ENCODE peak calls at places on chromosomes 3 and 15, in four cellular contexts. O, I, Z and R are unnamed samples.
A peak's percentile ranks its signal among the peaks of the same experiment; 100 is the strongest.

GRCh38 chr3:170869645-170870593 is at the start of gene RPL22L1:
- DNase-seq in Z (peak; percentile 95), O (peak; percentile 95), I (peak; percentile 98), R (peak; percentile 85)

GRCh38 chr3:52483577-52484495 is 11.3 kb upstream of the STAB1 start:
- DNase-seq in I (no peak), O (peak; percentile 67), Z (no peak), R (no peak)

GRCh38 chr15:99749386-99749785 is 16.1 kb upstream of the LYSMD4 start:
- DNase-seq in O (peak; percentile 10), Z (no peak), I (peak; percentile 49), R (no peak)

GRCh38 chr3:52140792-52141191 is 13.4 kb downstream of the POC1A start:
- DNase-seq in Z (no peak), I (no peak), O (no peak), R (no peak)

GRCh38 chr3:115275897-115276296 is 128.8 kb upstream of the ZBTB20 start:
- DNase-seq in Z (no peak), O (no peak), I (no peak), R (no peak)

GRCh38 chr15:62569460-62570404 is 404.6 kb upstream of the C2CD4B start:
- DNase-seq in I (peak; percentile 92), Z (no peak), O (peak; percentile 87), R (no peak)

GRCh38 chr3:56862352-56863062 is 60.8 kb upstream of the ARHGEF3 start:
- DNase-seq in O (peak; percentile 96), Z (no peak), I (peak; percentile 85), R (no peak)

GRCh38 chr3:62135731-62136130 is 237.6 kb downstream of the FEZF2 start:
- DNase-seq in Z (no peak), O (no peak), I (no peak), R (no peak)

GRCh38 chr3:136018876-136019275 is 53.3 kb downstream of the PPP2R3A start:
- DNase-seq in O (no peak), Z (no peak), I (no peak), R (no peak)

GRCh38 chr15:58306591-58307312 is 125.0 kb upstream of the LIPC start:
- DNase-seq in Z (no peak), O (peak; percentile 34), I (no peak), R (no peak)

GRCh38 chr3:141460097-141460704 is 26.6 kb upstream of the RASA2 start:
- DNase-seq in I (peak; percentile 88), O (peak; percentile 74), Z (peak; percentile 93), R (peak; percentile 81)

GRCh38 chr15:36234743-36235142 is 344.7 kb upstream of the CDIN1 start:
- DNase-seq in O (no peak), Z (no peak), I (peak; percentile 63), R (no peak)

GRCh38 chr15:29333261-29333660 is 63.6 kb upstream of the NSMCE3 start:
- DNase-seq in I (no peak), O (no peak), Z (no peak), R (no peak)

GRCh38 chr3:135966349-135966695 is 794 bp downstream of the PPP2R3A start:
- DNase-seq in O (no peak), Z (peak; percentile 65), I (no peak), R (no peak)

GRCh38 chr3:108485146-108485545 is 25.2 kb downstream of the MYH15 start:
- DNase-seq in I (no peak), O (no peak), Z (no peak), R (no peak)

GRCh38 chr3:41095702-41096101 is 103.6 kb upstream of the CTNNB1 start:
- DNase-seq in O (peak; percentile 1), I (no peak), Z (no peak), R (no peak)

GRCh38 chr15:45458746-45459403 is 63.7 kb downstream of the SLC30A4 start:
- DNase-seq in Z (peak; percentile 84), I (peak; percentile 76), O (peak; percentile 30), R (peak; percentile 82)

GRCh38 chr3:14691239-14691638 is 16.3 kb downstream of the C3orf20 start:
- DNase-seq in O (no peak), Z (no peak), I (no peak), R (no peak)

GRCh38 chr3:26558257-26558656 is 64.3 kb upstream of the LRRC3B start:
- DNase-seq in I (no peak), Z (no peak), O (no peak), R (no peak)

DNA sequence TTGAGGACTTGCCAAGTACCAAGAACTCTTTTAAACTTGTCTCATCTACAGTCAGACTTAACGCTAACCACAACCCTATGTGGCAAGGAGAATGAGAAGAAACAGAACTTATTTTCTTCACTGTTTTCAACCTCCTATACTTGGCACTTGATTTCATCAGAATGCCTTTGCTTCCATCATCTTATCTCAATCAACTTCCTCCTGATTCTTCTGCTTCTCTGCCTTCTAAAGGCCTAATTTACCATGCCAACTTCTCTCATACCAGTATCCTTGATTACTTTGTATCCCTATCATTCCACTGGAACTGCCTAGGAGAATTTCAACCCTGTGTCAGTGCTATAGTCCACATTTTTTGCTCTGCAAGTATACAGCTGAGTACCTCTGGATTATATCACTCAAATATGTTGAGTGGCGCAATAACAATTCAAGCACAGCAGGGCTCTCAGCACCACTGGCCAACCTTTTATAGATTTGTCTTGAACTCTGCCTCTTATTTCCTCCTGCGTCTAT is 413.6 kb downstream of the ROBO1 start:
- DNase-seq in Z (no peak), O (no peak), I (no peak), R (no peak)
- H3K4me1 ChIP-seq in Z (no peaks in the 10 kb centered on the region), O (no peaks in the 10 kb centered on the region), I (no peaks in the 10 kb centered on the region), R (no peaks in the 10 kb centered on the region)

DNA sequence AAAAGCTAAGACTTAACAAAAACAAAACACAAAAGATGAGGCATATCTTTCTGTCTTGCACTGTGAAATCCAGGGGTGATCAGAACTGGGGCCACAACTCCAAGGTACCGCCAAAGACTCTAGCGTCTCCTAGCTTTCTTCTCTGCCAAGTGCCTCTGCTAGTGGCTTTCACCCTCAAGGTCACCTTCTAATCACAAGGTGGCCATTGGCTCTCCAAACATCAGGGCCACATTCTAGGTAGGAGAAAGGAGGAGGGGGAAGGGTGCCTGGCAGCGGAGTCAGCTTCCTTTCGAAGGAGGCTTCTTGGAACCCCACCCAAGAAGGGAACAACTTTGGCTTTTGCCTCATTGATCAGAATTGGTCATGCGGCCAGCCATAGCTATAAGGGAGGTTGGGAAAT is 168.8 kb upstream of the SMAD3 start:
- DNase-seq in Z (peak; percentile 3), O (no peak), I (no peak), R (no peak)
- H3K4me1 ChIP-seq in Z (no peaks in the 10 kb centered on the region), O (peaks cover 7% of the 10 kb centered on the region), I (peaks cover 19% of the 10 kb centered on the region), R (no peaks in the 10 kb centered on the region)

DNA sequence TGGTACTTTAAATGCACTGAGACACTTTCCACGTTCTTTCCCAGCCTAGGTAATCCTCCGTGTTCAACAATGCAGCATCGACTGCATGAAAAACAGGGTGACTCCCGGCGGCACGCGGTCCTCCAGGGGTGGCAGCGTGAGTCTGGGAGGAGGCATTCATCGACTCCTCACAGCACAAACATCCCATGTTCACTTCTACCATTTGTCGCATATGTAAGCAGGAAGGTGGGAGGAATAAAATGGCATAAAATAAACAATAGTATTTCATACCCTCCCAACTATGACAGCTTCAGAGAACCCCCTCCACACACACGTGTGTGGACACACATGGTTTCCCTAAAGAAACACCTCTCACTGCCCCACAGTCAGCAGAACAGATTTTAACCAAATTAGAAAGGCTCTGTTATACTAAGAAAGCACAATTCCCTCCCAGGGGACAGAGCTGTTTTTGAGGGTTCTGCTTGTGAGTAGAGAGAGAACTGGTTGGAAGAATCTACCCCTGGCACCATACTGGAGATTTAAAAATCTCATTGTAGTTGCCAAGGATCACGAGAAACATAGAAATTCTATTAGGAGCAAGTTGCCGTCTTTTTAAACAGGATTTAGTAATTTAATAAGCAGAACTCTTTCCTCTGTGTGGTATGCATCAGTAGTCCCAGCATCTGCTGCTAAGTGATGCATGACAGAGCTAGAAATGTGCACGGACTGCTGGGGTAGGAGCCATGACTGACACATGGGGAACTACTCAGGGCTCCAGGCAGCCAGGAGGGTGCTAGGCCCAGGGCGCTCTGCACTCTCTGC is 6.0 kb downstream of the FAM43A start:
- DNase-seq in Z (no peak), O (no peak), I (no peak), R (no peak)
- H3K4me1 ChIP-seq in Z (peaks cover 14% of the 10 kb centered on the region), O (peaks cover 8% of the 10 kb centered on the region), I (peaks cover 23% of the 10 kb centered on the region), R (peaks cover 18% of the 10 kb centered on the region)

DNA sequence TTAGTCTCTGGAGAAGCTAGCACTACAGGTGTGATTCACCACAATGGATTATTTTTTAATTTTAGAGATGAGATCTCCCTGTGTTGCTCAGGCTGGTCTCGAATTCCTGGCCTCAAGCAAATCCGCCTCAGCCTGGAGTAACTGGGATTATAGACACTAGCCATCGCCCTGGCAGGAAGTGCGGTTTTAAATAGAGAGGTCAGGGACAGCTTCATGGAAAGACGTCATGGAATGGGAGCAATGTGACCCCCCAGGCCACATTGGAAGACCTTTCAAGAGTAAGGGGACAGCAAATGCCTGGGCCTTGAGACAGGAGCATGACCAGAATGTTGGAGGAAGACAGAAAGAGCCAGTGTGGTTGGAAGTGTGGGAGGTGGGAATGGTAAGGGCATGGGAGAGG is 2.2 kb upstream of the ISG20 start:
- DNase-seq in Z (no peak), I (no peak), O (no peak), R (no peak)
- H3K4me1 ChIP-seq in Z (peaks cover 11% of the 10 kb centered on the region), I (peaks cover 49% of the 10 kb centered on the region), O (peaks cover 11% of the 10 kb centered on the region), R (peaks cover 89% of the 10 kb centered on the region)

GRCh38 chr15:101723161-101723873 is 956 bp downstream of the TARS3 start:
- DNase-seq in Z (peak; percentile 21), O (peak; percentile 50), I (peak; percentile 5), R (peak; percentile 4)
- H3K4me1 ChIP-seq in Z (peaks cover 4% of the 10 kb centered on the region), O (no peaks in the 10 kb centered on the region), I (peaks cover 5% of the 10 kb centered on the region), R (peaks cover 16% of the 10 kb centered on the region)

DNA sequence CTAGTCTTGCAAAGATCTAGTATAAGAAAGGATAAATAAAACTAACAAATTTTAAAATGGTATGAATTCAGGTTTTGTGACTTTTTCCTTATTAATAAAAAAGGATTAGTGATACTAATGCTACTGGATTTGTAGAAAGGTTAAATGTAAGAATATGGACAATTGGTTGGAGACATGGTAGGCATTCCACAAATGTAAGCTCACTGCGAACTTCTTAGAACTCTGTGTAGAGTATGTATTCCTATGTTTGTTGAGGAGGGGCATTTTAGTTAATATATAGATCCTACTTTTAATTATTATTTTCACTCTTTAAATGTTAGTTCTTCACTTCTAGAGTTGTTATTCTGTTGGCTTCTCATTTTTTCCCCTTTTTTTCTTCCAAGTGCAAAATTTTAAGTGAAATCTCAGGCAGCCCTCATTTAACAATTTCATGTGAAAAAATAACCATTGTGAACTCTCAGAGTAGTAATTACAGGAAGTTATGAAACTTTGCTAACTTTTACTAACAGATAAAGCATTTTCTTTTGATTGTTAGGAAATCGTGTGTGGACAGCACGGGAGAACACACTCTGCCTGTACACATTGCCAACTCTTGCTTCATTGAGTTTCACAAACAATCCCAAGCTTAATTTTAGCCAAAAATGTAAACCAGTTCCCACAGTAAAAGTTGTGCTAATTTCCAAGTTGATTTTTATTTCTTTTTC is 414.5 kb downstream of the RBMS3 start:
- DNase-seq in O (peak; percentile 75), I (peak; percentile 38), Z (no peak), R (no peak)
- H3K4me1 ChIP-seq in O (peaks cover 33% of the 10 kb centered on the region), I (peaks cover 38% of the 10 kb centered on the region), Z (peaks cover 43% of the 10 kb centered on the region), R (no peaks in the 10 kb centered on the region)

GRCh38 chr3:113086506-113087461 is 96.0 kb downstream of the GTPBP8 start:
- DNase-seq in O (peak; percentile 58), I (peak; percentile 41), Z (peak; percentile 36), R (no peak)
- H3K4me1 ChIP-seq in O (peaks cover 2% of the 10 kb centered on the region), I (peaks cover 11% of the 10 kb centered on the region), Z (peaks cover 7% of the 10 kb centered on the region), R (no peaks in the 10 kb centered on the region)

GRCh38 chr3:153182894-153183293 is 20.9 kb downstream of the RAP2B start:
- DNase-seq in O (no peak), I (no peak), Z (no peak), R (no peak)
- H3K4me1 ChIP-seq in O (no peaks in the 10 kb centered on the region), I (peaks cover 13% of the 10 kb centered on the region), Z (peaks cover 3% of the 10 kb centered on the region), R (peaks cover 10% of the 10 kb centered on the region)